ENCODE peak calls at places on chromosomes 3 and 15, in seven cellular contexts. R is Daoy; D is T follicular helper cell; S is stimulated activated CD8-positive, alpha-beta memory T cell treated with anti-CD3 and anti-CD28 coated beads, Interleukin-2, amount 100 ng/mL, for 48 hours; T is COR-L47; V is ecto neural progenitor cell; I is HS-27A. P is an unnamed sample.

GRCh38 chr15:63463793-63464192 is 40.6 kb upstream of the USP3 start:
- DNase-seq in D (no peak), I (no peak), S (no peak), V (no peak), R (no peak), T (no peak), P (no peak)

GRCh38 chr3:124627501-124627908 is 102.7 kb upstream of the UMPS start:
- DNase-seq in D (no peak), R (peak), S (no peak), T (no peak), I (peak), V (no peak), P (no peak)

GRCh38 chr3:30319713-30320112 is 286.7 kb upstream of the TGFBR2 start:
- DNase-seq in S (no peak), R (peak), V (peak), I (no peak), T (peak), D (no peak), P (peak)

GRCh38 chr3:140292154-140292553 is 357.2 kb downstream of the CLSTN2 start:
- DNase-seq in I (no peak), T (no peak), D (no peak), R (peak), V (no peak), S (no peak), P (no peak)

GRCh38 chr3:14949126-14949525 is 1.7 kb downstream of the NR2C2 start:
- DNase-seq in V (no peak), I (no peak), T (no peak), S (no peak), D (no peak), R (no peak), P (no peak)

GRCh38 chr3:72086051-72086711 is 301.2 kb upstream of the PROK2 start:
- DNase-seq in D (no peak), R (no peak), V (no peak), S (no peak), T (no peak), I (no peak), P (no peak)

GRCh38 chr3:151770941-151771340 is 37.2 kb downstream of the AADACL2 start:
- DNase-seq in S (no peak), I (no peak), V (no peak), D (no peak), T (no peak), R (peak), P (no peak)

GRCh38 chr3:89340431-89340830 is 233.0 kb downstream of the EPHA3 start:
- DNase-seq in S (no peak), V (no peak), R (no peak), D (no peak), T (no peak), I (no peak), P (no peak)

GRCh38 chr3:134312873-134313838 is 61.1 kb downstream of the AMOTL2 start:
- DNase-seq in S (no peak), R (peak), T (no peak), D (no peak), I (no peak), V (peak), P (no peak)

GRCh38 chr15:71097890-71098289 is 17.4 kb upstream of the THSD4 start:
- DNase-seq in V (no peak), T (no peak), I (no peak), R (no peak), S (no peak), D (no peak), P (no peak)

GRCh38 chr3:186990282-186990681 is 60.0 kb downstream of the ST6GAL1 start:
- DNase-seq in D (no peak), T (no peak), R (no peak), I (no peak), V (no peak), S (no peak), P (no peak)

GRCh38 chr3:148178508-148178907 is 519.2 kb upstream of the AGTR1 start:
- DNase-seq in R (no peak), T (peak), V (no peak), I (no peak), D (no peak), S (no peak), P (peak)

GRCh38 chr3:194675081-194675640 is 3.2 kb upstream of the LSG1 start:
- DNase-seq in V (no peak), D (no peak), R (peak), S (peak), I (no peak), T (no peak), P (no peak)

GRCh38 chr3:115834068-115834467 is 210.8 kb downstream of the GAP43 start:
- DNase-seq in I (peak), R (peak), S (no peak), V (no peak), D (no peak), T (no peak), P (no peak)

GRCh38 chr3:54578417-54578816 is 349.4 kb downstream of the LRTM1 start:
- DNase-seq in T (no peak), D (no peak), R (no peak), S (no peak), I (no peak), V (no peak), P (no peak)

GRCh38 chr3:16240229-16241023 is 24.3 kb downstream of the DPH3 start:
- DNase-seq in I (no peak), R (peak), S (no peak), V (no peak), T (no peak), D (no peak), P (no peak)

GRCh38 chr15:42191610-42192346 is 16.3 kb downstream of the VPS39 start:
- DNase-seq in T (no peak), S (no peak), D (no peak), R (no peak), I (no peak), V (no peak), P (no peak)

GRCh38 chr3:101796076-101796475 is 17.1 kb downstream of the NXPE3 start:
- DNase-seq in R (peak), T (no peak), V (no peak), I (no peak), S (no peak), D (no peak), P (no peak)

GRCh38 chr3:131250466-131250865 is 131.1 kb upstream of the NUDT16 start:
- DNase-seq in T (no peak), S (no peak), V (no peak), R (peak), D (no peak), I (no peak), P (no peak)